ENCODE peak calls at places on chromosomes 12 and 14, in nine cellular contexts. C is AG04450, D is AG10803, M is retinal pigment epithelial cell, Y is HT1080, Q is SK-MEL-5, O is choroid plexus epithelial cell, B is T-helper 17 cell, K is H4. G is an unnamed sample.

GRCh38 chr14:49617846-49618519 is 2.4 kb downstream of the RPL36AL start:
- DNase-seq in C (no peak), D (no peak), M (no peak), Y (no peak), Q (no peak), O (no peak), B (no peak), K (no peak), G (no peak)

GRCh38 chr14:87492556-87492955 is 500.4 kb downstream of the GALC start:
- DNase-seq in C (no peak), D (no peak), M (no peak), Y (no peak), Q (no peak), O (no peak), B (no peak), K (no peak), G (no peak)

GRCh38 chr12:1915082-1915968 is 3.1 kb downstream of the CACNA2D4 start:
- DNase-seq in C (no peak), D (no peak), M (no peak), Y (no peak), Q (no peak), O (no peak), B (no peak), K (no peak), G (no peak)

GRCh38 chr12:55733021-55733555 is 4.3 kb upstream of the CD63 start:
- DNase-seq in C (no peak), D (no peak), M (no peak), Y (no peak), Q (no peak), O (no peak), B (no peak), K (no peak), G (no peak)

GRCh38 chr14:68248481-68249255 is 429.1 kb downstream of the RAD51B start:
- DNase-seq in C (no peak), D (peak; percentile 84), M (no peak), Y (peak; percentile 74), Q (peak; percentile 65), O (peak; percentile 88), B (no peak), K (peak; percentile 81), G (peak; percentile 85)

GRCh38 chr12:121780429-121780828 is 13.1 kb downstream of the RHOF start:
- DNase-seq in C (no peak), D (no peak), M (no peak), Y (no peak), Q (no peak), O (no peak), B (no peak), K (no peak), G (no peak)

GRCh38 chr14:23727566-23728335 is 91.6 kb downstream of the DHRS2 start:
- DNase-seq in C (no peak), D (peak; percentile 62), M (no peak), Y (peak; percentile 47), Q (peak; percentile 63), O (peak; percentile 56), B (no peak), K (peak; percentile 51), G (peak; percentile 37)

GRCh38 chr12:16568873-16569272 is 37.1 kb downstream of the LMO3 start:
- DNase-seq in C (no peak), D (no peak), M (no peak), Y (peak; percentile 1), Q (no peak), O (no peak), B (no peak), K (no peak), G (peak; percentile 74)

GRCh38 chr14:99575043-99576023 is 28.7 kb downstream of the CCDC85C start:
- DNase-seq in C (no peak), D (peak; percentile 43), M (peak; percentile 88), Y (peak; percentile 62), Q (no peak), O (no peak), B (no peak), K (peak; percentile 67), G (no peak)

G was measured in endothelial cell of umbilical vein.